ENCODE peak calls at places on chromosomes 7 and 10, in six cellular contexts. B, I, Q, C, N and K are unnamed samples.
A peak's percentile ranks its signal among the peaks of the same experiment; 100 is the strongest.

GRCh38 chr7:24573554-24574338 is 494 bp downstream of the PALS2 start:
- DNase-seq in B (no peak), I (peak; percentile 50), Q (no peak), C (peak; percentile 64), N (peak; percentile 14), K (peak; percentile 38)

GRCh38 chr10:124319926-124320391 is 98.8 kb downstream of the OAT start:
- DNase-seq in B (no peak), I (no peak), Q (no peak), C (no peak), N (no peak), K (no peak)

GRCh38 chr10:129809841-129810240 is 154.2 kb downstream of the EBF3 start:
- DNase-seq in B (no peak), I (no peak), Q (no peak), C (no peak), N (no peak), K (no peak)

GRCh38 chr7:69283421-69283820 is 314.9 kb upstream of the AUTS2 start:
- DNase-seq in B (no peak), I (no peak), Q (no peak), C (no peak), N (no peak), K (no peak)

GRCh38 chr7:126803990-126804389 is 448.8 kb downstream of the GRM8 start:
- DNase-seq in B (no peak), I (no peak), Q (no peak), C (no peak), N (no peak), K (no peak)

GRCh38 chr7:102208826-102209225 is 77.8 kb upstream of the SH2B2 start:
- DNase-seq in B (no peak), I (no peak), Q (no peak), C (no peak), N (no peak), K (no peak)

GRCh38 chr10:30056767-30057355 is 2.5 kb downstream of the JCAD start:
- DNase-seq in B (no peak), I (no peak), Q (no peak), C (no peak), N (no peak), K (no peak)

GRCh38 chr10:131667047-131667446 is 233.8 kb upstream of the PPP2R2D start:
- DNase-seq in B (no peak), I (no peak), Q (no peak), C (no peak), N (no peak), K (no peak)

GRCh38 chr7:94394058-94394398 is 667 bp upstream of the COL1A2 start:
- DNase-seq in B (no peak), I (peak; percentile 27), Q (no peak), C (no peak), N (no peak), K (no peak)

GRCh38 chr10:63421591-63421990 is 44.2 kb downstream of the JMJD1C start:
- DNase-seq in B (no peak), I (no peak), Q (no peak), C (peak; percentile 38), N (no peak), K (no peak)

GRCh38 chr7:35691827-35692307 is 3.1 kb downstream of the HERPUD2 start:
- DNase-seq in B (no peak), I (no peak), Q (no peak), C (peak; percentile 16), N (no peak), K (no peak)

GRCh38 chr7:6164491-6164890 is 107.9 kb downstream of the CYTH3 start:
- DNase-seq in B (no peak), I (no peak), Q (no peak), C (no peak), N (no peak), K (no peak)

GRCh38 chr10:102322914-102323313 is 72.6 kb upstream of the NFKB2 start:
- DNase-seq in B (no peak), I (no peak), Q (no peak), C (no peak), N (no peak), K (no peak)

GRCh38 chr10:3172081-3172445 is 519 bp downstream of the PITRM1 start:
- DNase-seq in B (peak; percentile 39), I (no peak), Q (no peak), C (no peak), N (no peak), K (no peak)

GRCh38 chr10:21160116-21160515 is 263.0 kb upstream of the NEBL start:
- DNase-seq in B (no peak), I (no peak), Q (no peak), C (no peak), N (no peak), K (no peak)

GRCh38 chr7:74042746-74043522 is 15.0 kb downstream of the ELN start:
- DNase-seq in B (no peak), I (no peak), Q (no peak), C (no peak), N (no peak), K (no peak)

GRCh38 chr7:87300756-87301155 is 44.7 kb upstream of the CROT start:
- DNase-seq in B (no peak), I (no peak), Q (no peak), C (no peak), N (no peak), K (no peak)